ENCODE peak calls at places on chromosomes 12 and 14, in five cellular contexts. V, K, X, S and Y are unnamed samples.

GRCh38 chr14:30002859-30003258 is 75.2 kb upstream of the PRKD1 start:
- DNase-seq in V (no peak), K (no peak), X (no peak), S (no peak), Y (no peak)

GRCh38 chr12:113214938-113215400 is 6.3 kb upstream of the TPCN1 start:
- DNase-seq in V (peak; percentile 72), K (peak; percentile 92), X (no peak), S (no peak), Y (no peak)

GRCh38 chr12:20368653-20369163 is 371 bp downstream of the PDE3A start:
- DNase-seq in V (peak; percentile 50), K (no peak), X (no peak), S (no peak), Y (no peak)

GRCh38 chr14:103862393-103862782 is 15.0 kb upstream of the PPP1R13B start:
- DNase-seq in V (no peak), K (no peak), X (no peak), S (no peak), Y (no peak)

GRCh38 chr14:88727057-88727456 is 65.7 kb downstream of the EML5 start:
- DNase-seq in V (no peak), K (no peak), X (no peak), S (no peak), Y (no peak)

GRCh38 chr12:7327913-7328312 is 24.0 kb downstream of the ACSM4 start:
- DNase-seq in V (no peak), K (no peak), X (no peak), S (no peak), Y (no peak)

GRCh38 chr12:41605528-41606295 is 417.6 kb downstream of the PDZRN4 start:
- DNase-seq in V (no peak), K (no peak), X (no peak), S (no peak), Y (no peak)

GRCh38 chr14:50452979-50453705 is 56.5 kb upstream of the CDKL1 start:
- DNase-seq in V (no peak), K (no peak), X (no peak), S (no peak), Y (no peak)

GRCh38 chr14:92973265-92973797 is 50.4 kb downstream of the CHGA start:
- DNase-seq in V (peak; percentile 69), K (peak; percentile 89), X (no peak), S (no peak), Y (no peak)

GRCh38 chr12:86663691-86664090 is 407.5 kb upstream of the MGAT4C start:
- DNase-seq in V (no peak), K (no peak), X (no peak), S (no peak), Y (no peak)

GRCh38 chr14:60183724-60184596 is 18.8 kb upstream of the DHRS7 start:
- DNase-seq in V (no peak), K (no peak), X (peak; percentile 18), S (no peak), Y (no peak)

GRCh38 chr12:68158427-68158826 is 1.1 kb downstream of the IFNG start:
- DNase-seq in V (no peak), K (no peak), X (no peak), S (no peak), Y (no peak)

GRCh38 chr12:59431266-59431665 is 164.6 kb upstream of the SLC16A7 start:
- DNase-seq in V (no peak), K (no peak), X (no peak), S (no peak), Y (no peak)

GRCh38 chr12:42725839-42726238 is 136.3 kb upstream of the PRICKLE1 start:
- DNase-seq in V (no peak), K (no peak), X (no peak), S (no peak), Y (no peak)

GRCh38 chr12:89504560-89505346 is 19.8 kb downstream of the GALNT4 start:
- DNase-seq in V (no peak), K (no peak), X (no peak), S (no peak), Y (no peak)

GRCh38 chr14:104691546-104692260 is 2.3 kb downstream of the INF2 start:
- DNase-seq in V (no peak), K (no peak), X (no peak), S (no peak), Y (no peak)